ENCODE peak calls at places on chromosomes 5 and 9, in seven cellular contexts. D, A, I, T, V, L and U are unnamed samples.

GRCh38 chr9:70998962-70999361 is 122.5 kb downstream of the TRPM3 start:
- DNase-seq in L (no peak), A (no peak), I (no peak), T (no peak), D (no peak), V (no peak), U (no peak)

GRCh38 chr9:123251741-123252140 is 16.6 kb downstream of the STRBP start:
- DNase-seq in L (no peak), A (no peak), I (no peak), T (no peak), D (no peak), V (no peak), U (peak; percentile 61)

GRCh38 chr5:82073179-82073578 is 101.4 kb downstream of the ATG10 start:
- DNase-seq in A (no peak), D (no peak), L (no peak), T (no peak), I (no peak), V (no peak), U (peak; percentile 43)

GRCh38 chr5:88666761-88667186 is 216.2 kb downstream of the MEF2C start:
- DNase-seq in I (no peak), V (no peak), A (no peak), D (no peak), T (no peak), L (no peak), U (peak; percentile 44)

GRCh38 chr9:130200038-130200979 is 28.1 kb downstream of the NCS1 start:
- DNase-seq in V (peak; percentile 49), D (no peak), T (no peak), A (no peak), L (no peak), I (no peak), U (no peak)

GRCh38 chr5:139091439-139092156 is 106.6 kb downstream of the SIL1 start:
- DNase-seq in T (no peak), I (no peak), V (no peak), L (no peak), D (no peak), A (no peak), U (peak; percentile 37)

GRCh38 chr5:41112486-41113455 is 41.6 kb upstream of the MROH2B start:
- DNase-seq in I (no peak), D (no peak), V (peak; percentile 25), T (no peak), L (no peak), A (no peak), U (no peak)

GRCh38 chr9:97904725-97905124 is 17.6 kb downstream of the TRMO start:
- DNase-seq in L (no peak), D (peak; percentile 74), I (no peak), V (no peak), T (peak; percentile 32), A (peak; percentile 70), U (no peak)

GRCh38 chr5:1763548-1763911 is 36.1 kb downstream of the MRPL36 start:
- DNase-seq in I (peak; percentile 41), L (peak; percentile 57), D (peak; percentile 32), A (peak; percentile 19), V (peak; percentile 32), T (no peak), U (peak; percentile 16)

GRCh38 chr5:75265731-75266130 is 29.1 kb upstream of the ANKRD31 start:
- DNase-seq in T (no peak), L (peak; percentile 48), I (no peak), A (peak; percentile 39), D (peak; percentile 65), V (peak; percentile 10), U (peak; percentile 80)

GRCh38 chr5:32707394-32707997 is 3.6 kb upstream of the NPR3 start:
- DNase-seq in D (no peak), L (no peak), V (no peak), A (no peak), T (no peak), I (no peak), U (peak; percentile 3)

GRCh38 chr9:91207889-91208651 is 153.6 kb downstream of the AUH start:
- DNase-seq in A (peak; percentile 14), I (no peak), D (peak; percentile 30), T (no peak), L (peak; percentile 47), V (no peak), U (no peak)

GRCh38 chr9:112790231-112790774 is 39.7 kb downstream of the SNX30 start:
- DNase-seq in L (no peak), T (no peak), D (no peak), V (no peak), A (no peak), I (no peak), U (no peak)

GRCh38 chr5:79109527-79110492 is 1.8 kb upstream of the BHMT start:
- DNase-seq in A (peak; percentile 23), D (peak; percentile 32), T (peak; percentile 11), V (no peak), I (no peak), L (no peak), U (no peak)

GRCh38 chr5:111385970-111386831 is 126.1 kb downstream of the STARD4 start:
- DNase-seq in V (no peak), A (no peak), I (no peak), T (no peak), D (no peak), L (no peak), U (peak; percentile 91)

GRCh38 chr9:21385131-21385665 is at the start of gene IFNA2:
- DNase-seq in T (no peak), V (no peak), A (no peak), L (no peak), I (no peak), D (no peak), U (no peak)

GRCh38 chr9:4305586-4305985 is 5.7 kb upstream of the GLIS3 start:
- DNase-seq in D (no peak), V (no peak), T (no peak), I (no peak), A (no peak), L (no peak), U (no peak)

GRCh38 chr5:115349001-115349817 is 52.8 kb upstream of the CCDC112 start:
- DNase-seq in I (no peak), D (no peak), A (no peak), T (no peak), L (peak; percentile 79), V (peak; percentile 49), U (no peak)

GRCh38 chr9:93081081-93081529 is 14.9 kb upstream of the CARD19 start:
- DNase-seq in V (no peak), I (peak; percentile 29), D (no peak), L (no peak), A (no peak), T (no peak), U (no peak)

GRCh38 chr5:81601912-81602311 is 149.0 kb downstream of the SSBP2 start:
- DNase-seq in A (no peak), I (no peak), T (no peak), V (no peak), D (no peak), L (no peak), U (no peak)

GRCh38 chr9:37324691-37325490 is 97.6 kb upstream of the GRHPR start:
- DNase-seq in T (no peak), D (no peak), V (no peak), I (no peak), A (no peak), L (no peak), U (no peak)

GRCh38 chr5:173509060-173509459 is 107.4 kb downstream of the BOD1 start:
- DNase-seq in T (no peak), V (no peak), A (no peak), I (no peak), L (no peak), D (no peak), U (no peak)

GRCh38 chr9:4572184-4572826 is 82.0 kb downstream of the SLC1A1 start:
- DNase-seq in D (peak; percentile 38), L (no peak), V (no peak), T (no peak), A (no peak), I (no peak), U (no peak)

GRCh38 chr5:124527220-124527991 is 219.0 kb downstream of the ZNF608 start:
- DNase-seq in L (peak; percentile 46), D (no peak), I (no peak), A (no peak), V (no peak), T (no peak), U (no peak)

GRCh38 chr5:91038180-91038808 is 344.8 kb downstream of the ARRDC3 start:
- DNase-seq in A (no peak), L (no peak), V (no peak), T (no peak), I (no peak), D (no peak), U (no peak)

GRCh38 chr9:96052703-96053102 is 177.2 kb downstream of the ERCC6L2 start:
- DNase-seq in L (no peak), A (no peak), D (no peak), V (no peak), T (no peak), I (no peak), U (peak; percentile 80)

GRCh38 chr9:677461-678097 is 163.9 kb upstream of the DMRT1 start:
- DNase-seq in T (no peak), V (no peak), L (no peak), D (no peak), I (no peak), A (no peak), U (peak; percentile 58)

GRCh38 chr5:6774673-6775327 is 61.6 kb downstream of the TENT4A start:
- DNase-seq in V (no peak), L (no peak), I (no peak), T (no peak), D (no peak), A (no peak), U (no peak)

GRCh38 chr5:39523821-39524220 is 99.0 kb upstream of the DAB2 start:
- DNase-seq in V (no peak), I (no peak), D (no peak), A (no peak), L (no peak), T (no peak), U (no peak)

GRCh38 chr5:150443242-150444075 is 6.1 kb downstream of the RPS14 start:
- DNase-seq in V (no peak), D (no peak), A (peak; percentile 6), I (no peak), L (no peak), T (no peak), U (peak; percentile 31)

GRCh38 chr5:149680810-149681221 is 49.3 kb upstream of the PPARGC1B start:
- DNase-seq in V (no peak), A (no peak), D (no peak), L (no peak), I (no peak), T (no peak), U (no peak)

GRCh38 chr5:92944903-92945629 is 636.0 kb downstream of the NR2F1-AS1 start:
- DNase-seq in L (no peak), D (no peak), T (no peak), V (peak; percentile 44), A (no peak), I (no peak), U (no peak)

GRCh38 chr5:16880547-16880946 is 55.5 kb downstream of the MYO10 start:
- DNase-seq in T (no peak), I (no peak), V (no peak), L (no peak), D (no peak), A (no peak), U (no peak)

GRCh38 chr5:86623785-86624483 is 6.2 kb downstream of the COX7C start:
- DNase-seq in L (no peak), T (no peak), A (no peak), D (no peak), I (no peak), V (no peak), U (no peak)

GRCh38 chr5:104297076-104297475 is 734.5 kb upstream of the NUDT12 start:
- DNase-seq in I (no peak), A (no peak), D (no peak), T (no peak), V (no peak), L (no peak), U (no peak)

GRCh38 chr5:136149891-136150290 is 17.2 kb downstream of the SMAD5 start:
- DNase-seq in T (no peak), D (no peak), V (no peak), L (peak; percentile 85), I (no peak), A (no peak), U (no peak)